ENCODE peak calls at places on chromosomes 3 and 15, in ten cellular contexts. K, X, Q, L, I, G, F, Z, H and S are unnamed samples.

GRCh38 chr3:72004749-72005292 is 219.9 kb upstream of the PROK2 start:
- DNase-seq in F (no peak), K (peak), X (no peak), Q (peak), Z (no peak), L (peak), I (no peak), G (peak), H (peak), S (no peak)

GRCh38 chr3:169659858-169660614 is 3.5 kb downstream of the MECOM start:
- DNase-seq in L (no peak), G (no peak), X (no peak), Z (no peak), Q (no peak), F (no peak), K (no peak), H (no peak), I (no peak), S (no peak)

GRCh38 chr15:85750807-85751730 is 43.7 kb downstream of the KLHL25 start:
- DNase-seq in K (peak), H (no peak), L (no peak), G (no peak), X (no peak), F (no peak), Q (no peak), I (no peak), Z (no peak), S (no peak)

GRCh38 chr3:186598108-186598784 is 14.6 kb upstream of the AHSG start:
- DNase-seq in L (peak), X (no peak), Q (peak), I (no peak), H (peak), F (no peak), G (peak), Z (no peak), K (peak), S (no peak)

GRCh38 chr3:16177962-16178627 is 3.6 kb downstream of the GALNT15 start:
- DNase-seq in H (peak), X (no peak), F (no peak), Z (peak), Q (peak), G (no peak), I (peak), K (peak), L (peak), S (peak)

GRCh38 chr3:14915636-14916222 is 31.7 kb upstream of the NR2C2 start:
- DNase-seq in X (no peak), H (no peak), Q (peak), L (no peak), F (no peak), G (no peak), K (no peak), I (no peak), Z (no peak), S (peak)

GRCh38 chr3:40718681-40719080 is 193.9 kb downstream of the ZNF621 start:
- DNase-seq in X (no peak), F (no peak), K (no peak), G (no peak), Z (no peak), Q (no peak), H (no peak), I (no peak), L (no peak), S (no peak)

GRCh38 chr3:169966951-169967915 is 626 bp downstream of the SEC62 start:
- DNase-seq in G (peak), I (peak), H (peak), F (peak), K (no peak), Z (peak), L (peak), Q (peak), X (peak), S (peak)

GRCh38 chr15:71716990-71717389 is 93.4 kb upstream of the NR2E3 start:
- DNase-seq in K (no peak), Q (peak), X (no peak), G (no peak), Z (no peak), L (peak), F (no peak), H (peak), I (no peak), S (no peak)

GRCh38 chr3:187946031-187946691 is 200.9 kb upstream of the BCL6 start:
- DNase-seq in H (peak), I (no peak), L (no peak), Q (peak), K (no peak), G (no peak), X (no peak), Z (no peak), F (no peak), S (no peak)

GRCh38 chr3:124811441-124811840 is 75.7 kb downstream of the ITGB5 start:
- DNase-seq in K (no peak), I (no peak), H (peak), Q (no peak), F (no peak), Z (no peak), G (no peak), L (peak), X (peak), S (no peak)

GRCh38 chr15:75830910-75831805 is 12.1 kb upstream of the UBE2Q2 start:
- DNase-seq in Z (no peak), I (no peak), K (no peak), G (no peak), Q (no peak), L (no peak), F (no peak), H (no peak), X (no peak), S (no peak)

GRCh38 chr3:535566-536416 is 339.2 kb downstream of the CHL1 start:
- DNase-seq in I (no peak), H (no peak), L (peak), Z (no peak), K (no peak), Q (peak), X (no peak), F (no peak), G (no peak), S (no peak)

GRCh38 chr3:32138545-32139104 is 32.2 kb downstream of the GPD1L start:
- DNase-seq in Q (peak), F (no peak), H (peak), Z (no peak), X (no peak), K (no peak), G (no peak), L (no peak), I (no peak), S (no peak)

GRCh38 chr3:159806412-159806811 is 182.2 kb upstream of the IL12A start:
- DNase-seq in K (no peak), I (no peak), L (no peak), X (no peak), G (no peak), Z (no peak), H (no peak), F (no peak), Q (no peak), S (no peak)

GRCh38 chr3:47578691-47579632 is at the start of gene CSPG5:
- DNase-seq in F (no peak), X (no peak), L (no peak), H (no peak), I (no peak), G (no peak), Q (peak), K (no peak), Z (peak), S (no peak)

GRCh38 chr15:80727196-80727595 is 32.1 kb downstream of the ABHD17C start:
- DNase-seq in Z (no peak), H (peak), Q (no peak), F (no peak), L (no peak), G (no peak), K (no peak), X (peak), I (no peak), S (no peak)

GRCh38 chr3:124653071-124653470 is 77.2 kb upstream of the UMPS start:
- DNase-seq in X (no peak), F (no peak), Q (no peak), Z (no peak), H (no peak), I (no peak), G (no peak), L (no peak), K (no peak), S (no peak)

GRCh38 chr3:99637381-99638111 is 848 bp upstream of the COL8A1 start:
- DNase-seq in Z (no peak), L (peak), F (no peak), I (no peak), H (peak), G (peak), Q (peak), X (peak), K (peak), S (no peak)

GRCh38 chr15:95470997-95471692 is 859.4 kb upstream of the NR2F2 start:
- DNase-seq in L (no peak), Z (no peak), X (peak), I (no peak), F (no peak), K (no peak), G (no peak), H (peak), Q (no peak), S (no peak)

GRCh38 chr3:23175361-23176073 is 27.6 kb upstream of the UBE2E2 start:
- DNase-seq in Z (no peak), X (no peak), G (peak), L (peak), H (no peak), K (no peak), F (no peak), I (no peak), Q (peak), S (no peak)

GRCh38 chr3:186807231-186807630 is 949 bp upstream of the RFC4 start:
- DNase-seq in L (no peak), F (no peak), G (no peak), Z (no peak), I (no peak), Q (no peak), K (no peak), X (no peak), H (no peak), S (no peak)

GRCh38 chr3:141227752-141228151 is 3.9 kb upstream of the PXYLP1 start:
- DNase-seq in Q (no peak), X (no peak), I (no peak), H (peak), K (no peak), F (no peak), L (no peak), G (no peak), Z (no peak), S (no peak)

GRCh38 chr3:24818055-24818454 is 323.4 kb upstream of the THRB start:
- DNase-seq in Q (no peak), I (no peak), L (no peak), K (no peak), X (no peak), F (no peak), G (no peak), H (no peak), Z (no peak), S (no peak)